ENCODE peak calls at places on chromosomes 16 and 17, in nine cellular contexts. B, A, O, F, H, W, V, D and G are unnamed samples.
A peak's percentile ranks its signal among the peaks of the same experiment; 100 is the strongest.

GRCh38 chr17:10875411-10875810 is 37.5 kb upstream of the PIRT start:
- DNase-seq in B (no peak), A (peak; percentile 28), O (peak; percentile 26), F (no peak), H (no peak), W (no peak), V (no peak), D (no peak), G (no peak)

GRCh38 chr17:32267690-32268205 is 2.1 kb downstream of the RHBDL3 start:
- DNase-seq in B (no peak), A (no peak), O (no peak), F (no peak), H (no peak), W (no peak), V (no peak), D (no peak), G (no peak)

GRCh38 chr16:73572135-73572534 is 524.2 kb upstream of the ZFHX3 start:
- DNase-seq in B (no peak), A (no peak), O (peak; percentile 35), F (peak; percentile 54), H (no peak), W (no peak), V (peak; percentile 71), D (peak; percentile 48), G (no peak)

GRCh38 chr16:15973460-15973859 is 24.0 kb downstream of the ABCC1 start:
- DNase-seq in B (peak; percentile 62), A (no peak), O (no peak), F (no peak), H (no peak), W (no peak), V (no peak), D (no peak), G (no peak)

GRCh38 chr16:56724191-56724590 is 5.7 kb upstream of the NUP93 start:
- DNase-seq in B (no peak), A (no peak), O (no peak), F (no peak), H (no peak), W (no peak), V (no peak), D (no peak), G (no peak)

GRCh38 chr17:63082952-63083351 is 116.9 kb downstream of the TANC2 start:
- DNase-seq in B (peak; percentile 55), A (no peak), O (no peak), F (no peak), H (no peak), W (no peak), V (no peak), D (no peak), G (no peak)

GRCh38 chr16:29852654-29853053 is 10.4 kb downstream of the CDIPT start:
- DNase-seq in B (peak; percentile 72), A (no peak), O (no peak), F (no peak), H (no peak), W (no peak), V (no peak), D (no peak), G (no peak)

GRCh38 chr16:28609631-28610594 is at the start of gene SULT1A1:
- DNase-seq in B (no peak), A (no peak), O (peak; percentile 86), F (peak; percentile 94), H (no peak), W (no peak), V (peak; percentile 92), D (peak; percentile 65), G (no peak)

GRCh38 chr16:68732068-68732680 is 4.9 kb upstream of the CDH1 start:
- DNase-seq in B (no peak), A (peak; percentile 47), O (peak; percentile 95), F (peak; percentile 92), H (no peak), W (peak; percentile 60), V (peak; percentile 89), D (no peak), G (no peak)

GRCh38 chr17:43673516-43674323 is 12.0 kb upstream of the MEOX1 start:
- DNase-seq in B (peak; percentile 60), A (peak; percentile 69), O (peak; percentile 81), F (peak; percentile 76), H (peak; percentile 25), W (peak; percentile 49), V (peak; percentile 73), D (peak; percentile 76), G (peak; percentile 67)

GRCh38 chr16:49539758-49540157 is 166.2 kb downstream of the C16orf78 start:
- DNase-seq in B (no peak), A (no peak), O (no peak), F (no peak), H (no peak), W (no peak), V (no peak), D (no peak), G (no peak)

GRCh38 chr17:57530026-57530425 is 215.1 kb downstream of the CCDC182 start:
- DNase-seq in B (no peak), A (no peak), O (no peak), F (no peak), H (no peak), W (no peak), V (no peak), D (no peak), G (no peak)

GRCh38 chr17:57531648-57532486 is 213.2 kb downstream of the CCDC182 start:
- DNase-seq in B (no peak), A (no peak), O (peak; percentile 48), F (no peak), H (no peak), W (no peak), V (no peak), D (no peak), G (no peak)

GRCh38 chr17:57532556-57532955 is 212.5 kb downstream of the CCDC182 start:
- DNase-seq in B (no peak), A (no peak), O (no peak), F (no peak), H (no peak), W (no peak), V (no peak), D (no peak), G (no peak)

GRCh38 chr17:57531078-57531477 is 214.0 kb downstream of the CCDC182 start:
- DNase-seq in B (no peak), A (no peak), O (no peak), F (no peak), H (no peak), W (no peak), V (no peak), D (no peak), G (no peak)

DNA sequence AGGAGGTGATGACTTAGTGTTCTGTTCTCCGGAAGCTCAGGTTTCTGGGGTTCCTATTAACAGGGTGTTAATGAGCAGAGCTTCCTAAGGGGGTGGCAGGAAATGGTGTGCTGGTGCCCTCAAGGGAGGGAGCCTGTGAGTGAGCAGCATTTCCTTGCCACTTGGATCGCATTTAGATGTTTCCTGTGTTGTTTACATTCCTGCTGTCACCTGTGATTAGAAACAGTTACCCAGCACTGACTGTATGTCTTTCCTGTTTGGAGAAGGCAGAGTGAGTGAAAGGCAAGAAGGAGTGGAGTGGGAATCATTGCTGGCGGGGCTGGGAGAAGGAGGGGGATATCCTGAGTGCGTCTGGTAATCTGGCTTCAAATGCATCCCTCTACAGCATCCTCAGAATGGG is 214.6 kb downstream of the CCDC182 start:
- DNase-seq in B (peak; percentile 24), A (no peak), O (no peak), F (no peak), H (no peak), W (no peak), V (no peak), D (no peak), G (no peak)
- H3K4me3 ChIP-seq in B (no peak overlapping the region), A (no peak overlapping the region), O (no peak overlapping the region), F (no peak overlapping the region), H (no peak overlapping the region), W (no peak overlapping the region), V (no peak overlapping the region), D (no peak overlapping the region), G (no peak overlapping the region)

DNA sequence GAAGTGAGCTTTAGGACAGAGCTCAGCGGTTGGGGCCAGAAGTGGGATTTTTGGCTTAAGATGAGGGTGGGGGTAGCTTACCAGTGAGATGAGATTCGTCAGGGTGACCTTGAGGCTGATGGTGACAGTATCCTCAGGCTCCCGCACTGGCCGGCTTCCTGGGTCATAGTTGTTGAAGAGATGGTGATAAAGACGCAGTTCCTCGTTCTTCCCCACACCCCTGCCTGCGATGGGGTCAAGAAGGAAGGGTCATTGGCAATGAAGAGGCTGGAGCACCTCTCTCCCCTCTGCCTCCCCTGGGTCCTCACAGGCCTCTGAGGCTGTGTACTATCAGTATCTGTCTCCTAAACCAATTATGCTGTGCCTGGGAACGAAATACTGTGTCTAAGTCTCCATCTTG is 358 bp downstream of the CHRNE start:
- DNase-seq in B (no peak), A (peak; percentile 26), O (no peak), F (no peak), H (no peak), W (no peak), V (no peak), D (no peak), G (no peak)
- H3K27ac ChIP-seq in B (no peak overlapping the region), A (peak overlapping the region; percentile 61), O (no peak overlapping the region), F (no peak overlapping the region), H (no peak overlapping the region), W (no peak overlapping the region), V (peak overlapping the region; percentile 42), D (peak overlapping the region; percentile 68), G (peak overlapping the region; percentile 78)

GRCh38 chr16:67653131-67654068 is 6.7 kb downstream of the ACD start:
- DNase-seq in B (no peak), A (no peak), O (no peak), F (no peak), H (no peak), W (no peak), V (no peak), D (no peak), G (no peak)
- TF ChIP-seq CTCF in B (peak; percentile 22), A (no peak), O (no peak), F (no peak), H (no peak), W (peak; percentile 48), V (no peak), D (no peak), G (no peak)

GRCh38 chr16:87213536-87213935 is 103.7 kb downstream of the C16orf95 start:
- DNase-seq in B (no peak), A (no peak), O (no peak), F (no peak), H (no peak), W (no peak), V (no peak), D (no peak), G (no peak)

GRCh38 chr16:87216148-87216823 is 100.9 kb downstream of the C16orf95 start:
- DNase-seq in B (no peak), A (no peak), O (no peak), F (no peak), H (no peak), W (no peak), V (peak; percentile 69), D (no peak), G (no peak)

GRCh38 chr16:87218281-87219055 is 98.7 kb downstream of the C16orf95 start:
- DNase-seq in B (no peak), A (no peak), O (no peak), F (no peak), H (no peak), W (no peak), V (no peak), D (no peak), G (no peak)

GRCh38 chr16:87219287-87219909 is 97.8 kb downstream of the C16orf95 start:
- DNase-seq in B (no peak), A (no peak), O (no peak), F (no peak), H (no peak), W (no peak), V (no peak), D (no peak), G (no peak)

DNA sequence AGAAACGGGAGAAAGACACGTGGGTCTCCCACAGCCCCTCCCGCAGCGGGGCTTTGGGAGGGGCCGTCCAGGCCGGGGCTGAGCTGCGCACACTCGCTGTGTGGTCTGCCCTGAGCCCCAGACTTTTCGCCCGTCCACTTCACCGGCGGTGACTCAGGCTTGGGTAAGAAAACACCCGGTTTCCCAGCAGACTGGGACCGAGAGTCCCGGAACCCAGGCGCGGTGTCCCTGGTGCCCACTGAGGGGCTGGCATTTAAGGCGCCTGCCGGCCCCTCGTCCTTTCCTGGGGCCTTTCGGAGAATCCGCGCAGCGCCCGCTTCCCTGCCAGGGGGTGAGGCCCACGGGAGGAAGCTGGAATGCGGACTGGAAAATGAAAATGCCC is 100.4 kb downstream of the C16orf95 start:
- DNase-seq in B (no peak), A (no peak), O (no peak), F (no peak), H (no peak), W (no peak), V (peak; percentile 88), D (no peak), G (no peak)
- H3K4me3 ChIP-seq in B (no peak overlapping the region), A (no peak overlapping the region), O (no peak overlapping the region), F (no peak overlapping the region), H (no peak overlapping the region), W (no peak overlapping the region), V (peak overlapping the region; percentile 35), D (no peak overlapping the region), G (no peak overlapping the region)